ENCODE peak calls at places on chromosomes 11 and 22, in six cellular contexts. H is CD8-positive, alpha-beta memory T cell; G is PC-3; D is pancreas; S is prostate gland; I is heart left ventricle. W is an unnamed sample. For H3K4me1, the result is how much of the 10 kb centered on the place peaks cover.

GRCh38 chr11:22711880-22712279 is 45.5 kb downstream of the GAS2 start:
- DNase-seq in H (no peak), G (no peak), D (peak), S (no peak), I (no peak), W (no peak)

GRCh38 chr11:111449696-111450479 is 62.3 kb downstream of the BTG4 start:
- DNase-seq in H (no peak), G (no peak), D (no peak), S (no peak), I (no peak), W (no peak)

GRCh38 chr11:35247428-35247827 is 108.5 kb downstream of the CD44 start:
- DNase-seq in H (peak), G (no peak), D (no peak), S (no peak), I (no peak), W (no peak)

GRCh38 chr22:32605576-32605975 is 131.0 kb downstream of the FBXO7 start:
- DNase-seq in H (no peak), G (no peak), D (no peak), S (no peak), I (no peak), W (no peak)

GRCh38 chr11:46692450-46692849 is 8.0 kb downstream of the ARHGAP1 start:
- DNase-seq in H (no peak), G (no peak), D (no peak), S (no peak), I (no peak), W (no peak)

GRCh38 chr11:100512475-100512874 is 174.6 kb upstream of the ARHGAP42 start:
- DNase-seq in H (no peak), G (no peak), D (no peak), S (no peak), I (no peak), W (no peak)

GRCh38 chr22:28882545-28882877 is 861 bp upstream of the ZNRF3 start:
- DNase-seq in H (no peak), G (no peak), D (no peak), S (no peak), I (no peak), W (peak)

GRCh38 chr22:43843783-43844530 is 18.4 kb downstream of the SULT4A1 start:
- DNase-seq in H (no peak), G (no peak), D (no peak), S (no peak), I (peak), W (no peak)

GRCh38 chr11:27022659-27023251 is 17.9 kb upstream of the BBOX1 start:
- DNase-seq in H (no peak), G (no peak), D (no peak), S (no peak), I (no peak), W (no peak)

GRCh38 chr22:43823353-43823908 is 11.3 kb upstream of the EFCAB6 start:
- DNase-seq in H (no peak), G (peak), D (peak), S (no peak), I (peak), W (no peak)

GRCh38 chr11:33699515-33700424 is 856 bp downstream of the C11orf91 start:
- DNase-seq in H (no peak), G (no peak), D (peak), S (no peak), I (peak), W (peak)

GRCh38 chr22:46040471-46041465 is 63.8 kb upstream of the WNT7B start:
- DNase-seq in H (no peak), G (no peak), D (peak), S (no peak), I (no peak), W (no peak)

GRCh38 chr11:118340437-118340836 is 2.1 kb downstream of the CD3D start:
- DNase-seq in H (no peak), G (no peak), D (no peak), S (no peak), I (no peak), W (no peak)

GRCh38 chr11:118334746-118335145 is 7.8 kb downstream of the CD3D start:
- DNase-seq in H (no peak), G (no peak), D (no peak), S (no peak), I (no peak), W (no peak)

GRCh38 chr11:118339281-118340045 is 3.0 kb downstream of the CD3D start:
- DNase-seq in H (no peak), G (no peak), D (no peak), S (no peak), I (no peak), W (no peak)

GRCh38 chr11:118341749-118342489 is 586 bp downstream of the CD3D start:
- DNase-seq in H (no peak), G (no peak), D (no peak), S (no peak), I (no peak), W (no peak)

GRCh38 chr11:118338637-118339061 is 3.9 kb downstream of the CD3D start:
- DNase-seq in H (peak), G (no peak), D (no peak), S (no peak), I (no peak), W (peak)
- H3K4me3 ChIP-seq in H (peak), G (no peak), D (no peak), S (no peak), I (no peak), W (no peak)

DNA sequence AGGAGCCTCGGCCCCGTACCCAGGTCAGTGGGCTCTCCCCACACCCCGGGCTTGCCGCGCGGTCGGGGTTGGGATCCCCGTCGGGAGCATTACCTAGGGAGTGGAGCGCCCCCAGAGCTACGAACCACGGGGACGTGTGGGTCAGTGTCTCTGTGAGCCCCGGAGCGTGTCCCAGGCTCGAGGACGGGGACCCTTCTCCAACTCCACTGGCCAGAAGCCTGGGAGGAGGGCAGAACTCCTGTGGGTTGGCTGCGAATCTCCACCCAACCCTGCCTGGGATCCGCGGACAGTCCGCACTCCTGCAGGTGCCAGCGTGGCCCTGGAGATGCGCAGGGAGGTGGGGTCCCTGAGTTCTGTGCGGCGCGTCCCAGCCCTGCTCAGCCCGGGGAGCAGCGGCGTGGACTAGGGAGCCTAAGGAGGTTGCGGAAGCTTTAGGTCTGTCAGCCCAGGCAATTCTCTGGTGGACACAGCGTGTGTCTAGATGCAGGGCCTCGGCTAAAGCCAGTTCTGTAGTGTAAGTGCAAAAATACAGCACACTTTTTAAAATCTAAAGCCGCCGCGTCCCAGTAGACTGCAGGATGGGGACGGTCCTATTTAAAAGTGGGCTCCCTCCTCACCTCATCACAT is 413 bp downstream of the PPFIBP2 start:
- DNase-seq in H (no peak), G (no peak), D (peak), S (peak), I (no peak), W (peak)
- H3K27ac ChIP-seq in H (no peak), G (no peak), D (peak), S (peak), I (peak), W (peak)

GRCh38 chr11:96508861-96509260 is 119.0 kb downstream of the JRKL start:
- DNase-seq in H (no peak), G (no peak), D (no peak), S (no peak), I (no peak), W (no peak)

GRCh38 chr11:96506953-96507354 is 117.1 kb downstream of the JRKL start:
- DNase-seq in H (no peak), G (no peak), D (no peak), S (no peak), I (no peak), W (no peak)

GRCh38 chr11:96500440-96500839 is 110.6 kb downstream of the JRKL start:
- DNase-seq in H (no peak), G (no peak), D (no peak), S (no peak), I (no peak), W (no peak)

DNA sequence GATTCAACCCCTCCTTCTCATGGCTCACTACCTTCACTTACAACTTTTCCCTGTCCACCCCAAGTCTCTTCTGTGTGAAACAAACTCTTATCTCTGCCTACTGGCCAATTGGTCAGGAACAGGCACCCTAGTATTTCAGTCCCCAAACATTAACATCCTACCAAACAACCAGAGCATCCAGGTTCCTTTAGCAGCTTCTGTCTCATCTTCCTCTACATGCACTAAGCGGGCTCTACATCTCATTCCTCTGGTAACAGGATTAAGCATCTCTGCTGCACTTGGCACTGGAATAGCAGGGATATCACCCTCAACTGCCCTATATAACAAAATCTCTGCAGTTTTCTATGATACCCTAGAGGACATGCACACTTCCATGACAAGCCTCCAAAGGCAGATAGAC is 116.2 kb downstream of the JRKL start:
- DNase-seq in H (no peak), G (no peak), D (no peak), S (no peak), I (no peak), W (no peak)
- H3K4me1 ChIP-seq in H (under half), G (under half), D (under half), S (under half), I (under half), W (under half)

GRCh38 chr11:396511-396947 is 2.5 kb downstream of the PKP3 start:
- DNase-seq in H (no peak), G (no peak), D (no peak), S (no peak), I (no peak), W (no peak)

GRCh38 chr11:396948-397548 is 3.0 kb downstream of the PKP3 start:
- DNase-seq in H (peak), G (no peak), D (no peak), S (no peak), I (peak), W (peak)

GRCh38 chr11:394034-394857 is at the start of gene PKP3:
- DNase-seq in H (no peak), G (peak), D (peak), S (peak), I (no peak), W (no peak)

GRCh38 chr11:394858-395655 is 1.0 kb downstream of the PKP3 start:
- DNase-seq in H (no peak), G (no peak), D (no peak), S (no peak), I (no peak), W (no peak)

GRCh38 chr11:395866-396265 is 1.9 kb downstream of the PKP3 start:
- DNase-seq in H (no peak), G (no peak), D (no peak), S (no peak), I (no peak), W (no peak)
- H3K4me3 ChIP-seq in H (no peak), G (peak), D (no peak), S (no peak), I (no peak), W (no peak)

DNA sequence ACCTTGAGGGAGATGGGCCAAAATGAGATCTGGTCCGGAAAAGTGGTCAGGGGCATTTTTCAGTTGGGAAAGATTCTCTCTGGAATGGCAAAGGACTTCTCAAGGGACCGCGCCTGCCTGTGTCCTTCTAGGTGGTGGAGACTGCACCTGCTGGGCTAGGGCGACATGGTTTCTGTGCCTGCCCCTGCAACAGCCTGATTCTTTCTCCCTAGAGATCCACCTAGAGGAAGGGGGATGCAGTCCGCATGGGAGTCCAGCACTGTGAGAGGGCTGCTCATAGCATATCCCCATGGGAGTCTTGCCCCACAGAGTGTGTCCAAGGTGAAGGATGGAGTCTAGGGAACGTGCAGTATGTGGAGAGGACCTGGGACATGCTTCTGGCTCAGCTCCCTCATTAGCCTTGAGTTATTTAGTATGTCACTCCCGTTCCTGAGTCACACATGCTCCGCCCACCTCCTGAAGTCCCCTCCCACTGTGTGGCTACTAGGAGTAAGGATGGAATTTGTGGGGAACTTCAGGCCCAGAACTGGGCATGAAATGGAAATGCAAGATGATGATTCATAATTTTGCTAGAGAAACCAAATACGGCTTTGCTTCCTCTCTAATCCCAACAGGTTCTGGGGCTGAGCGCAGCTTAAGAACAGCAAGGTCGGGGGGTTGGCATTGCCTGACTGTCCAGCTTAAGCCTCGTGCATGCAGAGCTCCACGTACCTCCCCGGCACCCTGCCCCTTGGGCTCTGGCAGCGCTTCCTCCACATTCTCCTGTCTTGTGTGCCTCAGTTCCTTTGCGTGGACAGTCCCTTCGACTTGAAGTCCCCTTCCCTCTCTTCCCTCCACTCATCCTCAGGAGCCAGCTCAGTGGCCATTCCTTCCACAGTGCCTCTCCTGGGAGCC is 35.0 kb downstream of the GRIK4 start:
- DNase-seq in H (no peak), G (peak), D (peak), S (no peak), I (no peak), W (peak)
- H3K27ac ChIP-seq in H (no peak), G (peak), D (no peak), S (peak), I (peak), W (peak)

GRCh38 chr11:67371199-67371548 is 2.2 kb downstream of the CLCF1 start:
- DNase-seq in H (no peak), G (no peak), D (no peak), S (no peak), I (no peak), W (no peak)

GRCh38 chr11:67369275-67369674 is 4.1 kb downstream of the CLCF1 start:
- DNase-seq in H (no peak), G (no peak), D (no peak), S (no peak), I (no peak), W (no peak)

GRCh38 chr11:67370351-67371076 is 2.9 kb downstream of the CLCF1 start:
- DNase-seq in H (no peak), G (no peak), D (no peak), S (no peak), I (no peak), W (no peak)

GRCh38 chr11:67368621-67369020 is 4.8 kb downstream of the CLCF1 start:
- DNase-seq in H (no peak), G (no peak), D (no peak), S (no peak), I (no peak), W (no peak)

GRCh38 chr11:67369801-67370284 is 3.6 kb downstream of the CLCF1 start:
- DNase-seq in H (no peak), G (no peak), D (no peak), S (no peak), I (no peak), W (no peak)
- H3K4me1 ChIP-seq in H (half or more), G (under half), D (under half), S (under half), I (under half), W (under half)

GRCh38 chr11:88507771-88508557 is 170.4 kb upstream of the CTSC start:
- DNase-seq in H (no peak), G (peak), D (no peak), S (no peak), I (no peak), W (no peak)

GRCh38 chr11:88508558-88508807 is 170.9 kb upstream of the CTSC start:
- DNase-seq in H (no peak), G (no peak), D (no peak), S (no peak), I (peak), W (peak)

DNA sequence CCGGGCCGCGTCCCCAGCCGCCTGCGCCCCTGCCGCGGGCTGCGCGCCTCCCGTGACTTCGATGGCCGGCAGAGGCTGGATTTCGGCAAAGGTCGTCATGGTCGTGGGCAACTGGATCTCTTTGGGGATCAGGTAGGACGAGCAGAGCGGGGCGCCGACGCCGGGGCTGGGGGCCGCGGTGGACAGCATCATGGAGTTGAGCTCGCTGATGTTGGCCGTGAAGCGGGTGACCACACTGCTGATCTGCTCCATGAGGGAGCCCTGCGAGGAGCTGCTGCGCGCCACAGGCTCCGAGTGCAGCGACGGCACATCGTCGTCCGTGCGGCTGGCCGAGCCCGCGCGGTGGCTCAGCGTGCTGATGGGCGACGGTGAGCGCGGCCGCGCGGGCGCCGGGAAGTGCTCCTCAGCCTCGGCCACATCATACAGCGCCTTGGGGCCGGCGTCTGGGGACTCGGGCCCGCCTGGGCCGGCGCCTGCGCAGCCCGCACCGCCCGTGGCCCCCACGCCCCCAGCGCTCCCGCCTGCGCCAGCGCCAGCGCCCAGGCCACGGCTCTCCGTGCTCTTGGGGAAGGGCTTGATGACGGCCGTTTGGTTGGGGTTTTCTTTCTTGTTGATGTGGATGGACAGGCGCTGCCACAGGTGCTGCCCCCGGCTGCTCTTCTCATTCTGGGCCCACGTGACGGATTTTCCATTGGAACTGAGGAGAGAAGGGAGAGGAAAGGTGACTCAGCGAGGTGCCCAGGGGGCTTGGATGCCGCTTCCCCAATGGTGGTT is 171.5 kb upstream of the CTSC start:
- DNase-seq in H (no peak), G (no peak), D (peak), S (no peak), I (peak), W (peak)
- H3K4me3 ChIP-seq in H (no peak), G (no peak), D (peak), S (no peak), I (peak), W (no peak)

DNA sequence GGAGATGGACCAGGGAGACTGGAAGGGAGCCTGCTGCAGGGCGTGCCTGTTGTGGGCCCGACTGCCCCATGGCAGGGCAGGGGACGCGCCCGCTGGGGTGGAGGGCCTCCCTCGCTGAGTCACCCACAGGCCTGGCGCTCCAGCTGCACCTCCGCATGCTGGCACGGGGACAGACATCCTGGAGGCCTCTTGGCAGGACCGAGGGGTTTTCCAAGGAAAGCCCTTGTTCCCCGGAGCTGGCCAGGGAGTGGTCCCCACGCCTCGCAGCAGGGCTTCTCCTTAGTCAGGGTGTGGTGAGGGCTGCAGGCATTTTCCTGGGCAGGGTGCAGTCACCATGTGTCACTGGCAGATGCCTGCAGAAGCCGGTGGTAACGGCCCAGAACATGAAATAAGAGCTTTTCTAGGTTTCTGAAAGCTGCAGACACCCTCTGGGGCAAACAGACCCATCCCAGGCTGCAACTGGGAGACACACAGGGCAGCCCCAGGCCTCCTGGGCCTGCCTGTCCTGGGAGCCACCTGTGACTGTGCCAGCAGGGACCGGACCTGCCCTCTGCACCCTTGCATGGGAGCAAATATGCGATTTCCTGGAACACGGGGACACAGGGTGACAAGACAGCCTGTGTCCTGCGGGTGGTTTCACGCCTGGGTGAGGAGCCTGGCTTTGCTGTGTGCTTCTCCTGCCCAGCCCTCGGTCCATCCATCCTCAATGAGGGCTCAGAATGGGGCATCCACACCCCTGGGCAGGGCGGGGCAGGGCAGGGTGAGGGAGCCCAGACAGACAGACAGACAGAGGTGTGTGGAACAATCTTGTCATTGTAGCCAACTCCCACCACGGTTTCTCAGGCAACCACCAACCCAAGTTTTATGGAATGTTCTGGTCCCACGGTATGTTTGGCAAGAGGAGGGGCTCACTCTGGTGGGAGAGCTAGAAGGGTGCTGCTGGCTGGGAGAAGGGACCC is 43.2 kb upstream of the FADD start:
- DNase-seq in H (no peak), G (peak), D (no peak), S (peak), I (no peak), W (peak)
- H3K27ac ChIP-seq in H (no peak), G (peak), D (no peak), S (no peak), I (no peak), W (no peak)

DNA sequence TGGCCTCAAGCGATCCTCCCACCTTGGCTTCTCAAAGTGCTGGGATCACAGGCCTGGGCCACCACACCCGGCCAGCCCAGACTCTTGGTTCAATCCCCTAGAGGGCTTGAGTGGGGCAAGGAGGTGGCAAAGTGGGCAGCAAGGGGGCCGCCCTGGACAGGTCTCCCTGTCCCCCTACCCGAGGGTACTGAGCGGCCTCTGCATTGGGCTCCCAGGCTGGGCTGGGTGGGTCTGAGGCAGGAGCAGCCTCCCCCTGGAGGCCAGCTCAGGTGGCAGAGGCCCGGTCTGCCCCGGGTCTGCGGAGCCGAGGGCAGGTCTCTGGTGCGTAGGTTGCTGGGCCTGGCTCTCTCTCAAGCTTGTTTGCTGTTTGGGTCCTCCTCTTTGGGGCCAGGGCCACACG is 22.4 kb upstream of the CCDC188 start:
- DNase-seq in H (no peak), G (no peak), D (no peak), S (no peak), I (no peak), W (no peak)
- H3K4me1 ChIP-seq in H (under half), G (under half), D (under half), S (under half), I (under half), W (under half)